ENCODE peak calls at places on chromosomes 3 and 15, in five cellular contexts. One of them, this sample, is unnamed.

GRCh38 chr3:169347597-169347996 is 315.9 kb downstream of the MECOM start:
- DNase-seq in CD8-positive, alpha-beta T cell: no peak
- DNase-seq in right cardiac atrium: no peak
- DNase-seq in gastrocnemius medialis: no peak
- DNase-seq in tibial artery: no peak
- DNase-seq in this sample: no peak

GRCh38 chr3:164479978-164480377 is 598.3 kb downstream of the SI start:
- DNase-seq in tibial artery: no peak
- DNase-seq in CD8-positive, alpha-beta T cell: no peak
- DNase-seq in gastrocnemius medialis: no peak
- DNase-seq in right cardiac atrium: no peak
- DNase-seq in this sample: no peak

GRCh38 chr15:88152672-88153071 is 103.9 kb downstream of the NTRK3 start:
- DNase-seq in gastrocnemius medialis: no peak
- DNase-seq in tibial artery: no peak
- DNase-seq in right cardiac atrium: no peak
- DNase-seq in CD8-positive, alpha-beta T cell: no peak
- DNase-seq in this sample: no peak

GRCh38 chr3:172530101-172530561 is 6.9 kb upstream of the TNFSF10 start:
- DNase-seq in CD8-positive, alpha-beta T cell: no peak
- DNase-seq in tibial artery: no peak
- DNase-seq in right cardiac atrium: no peak
- DNase-seq in gastrocnemius medialis: no peak
- DNase-seq in this sample: no peak

GRCh38 chr3:6921041-6921440 is 60.1 kb downstream of the GRM7 start:
- DNase-seq in right cardiac atrium: no peak
- DNase-seq in gastrocnemius medialis: no peak
- DNase-seq in CD8-positive, alpha-beta T cell: no peak
- DNase-seq in tibial artery: no peak
- DNase-seq in this sample: no peak

GRCh38 chr3:73580343-73580742 is 44.4 kb downstream of the PDZRN3 start:
- DNase-seq in CD8-positive, alpha-beta T cell: no peak
- DNase-seq in gastrocnemius medialis: no peak
- DNase-seq in tibial artery: no peak
- DNase-seq in right cardiac atrium: no peak
- DNase-seq in this sample: no peak

GRCh38 chr3:12175844-12176453 is 17.2 kb upstream of the TIMP4 start:
- DNase-seq in right cardiac atrium: peak; percentile 89
- DNase-seq in tibial artery: peak; percentile 71
- DNase-seq in gastrocnemius medialis: peak; percentile 26
- DNase-seq in CD8-positive, alpha-beta T cell: no peak
- DNase-seq in this sample: peak; percentile 57

GRCh38 chr3:130929827-130930226 is 35.9 kb downstream of the ATP2C1 start:
- DNase-seq in gastrocnemius medialis: no peak
- DNase-seq in right cardiac atrium: no peak
- DNase-seq in tibial artery: no peak
- DNase-seq in CD8-positive, alpha-beta T cell: no peak
- DNase-seq in this sample: no peak

GRCh38 chr3:25040739-25041138 is 387.3 kb upstream of the RARB start:
- DNase-seq in right cardiac atrium: no peak
- DNase-seq in CD8-positive, alpha-beta T cell: no peak
- DNase-seq in tibial artery: no peak
- DNase-seq in gastrocnemius medialis: no peak
- DNase-seq in this sample: no peak

GRCh38 chr3:54877675-54878544 is 49.9 kb downstream of the LRTM1 start:
- DNase-seq in tibial artery: no peak
- DNase-seq in CD8-positive, alpha-beta T cell: no peak
- DNase-seq in gastrocnemius medialis: no peak
- DNase-seq in right cardiac atrium: no peak
- DNase-seq in this sample: no peak

GRCh38 chr15:66072616-66073361 is 180.8 kb downstream of the MEGF11 start:
- DNase-seq in CD8-positive, alpha-beta T cell: no peak
- DNase-seq in right cardiac atrium: peak; percentile 22
- DNase-seq in tibial artery: no peak
- DNase-seq in gastrocnemius medialis: no peak
- DNase-seq in this sample: no peak

GRCh38 chr15:40338921-40339620 is 1.7 kb downstream of the CCDC9B start:
- DNase-seq in right cardiac atrium: peak; percentile 64
- DNase-seq in gastrocnemius medialis: no peak
- DNase-seq in CD8-positive, alpha-beta T cell: no peak
- DNase-seq in tibial artery: no peak
- DNase-seq in this sample: no peak

GRCh38 chr3:18446067-18446793 is 21.1 kb upstream of the SATB1 start:
- DNase-seq in right cardiac atrium: no peak
- DNase-seq in tibial artery: no peak
- DNase-seq in CD8-positive, alpha-beta T cell: no peak
- DNase-seq in gastrocnemius medialis: no peak
- DNase-seq in this sample: no peak

GRCh38 chr3:100103558-100104441 is 10.5 kb downstream of the FILIP1L start:
- DNase-seq in CD8-positive, alpha-beta T cell: no peak
- DNase-seq in gastrocnemius medialis: no peak
- DNase-seq in right cardiac atrium: no peak
- DNase-seq in tibial artery: no peak
- DNase-seq in this sample: no peak

GRCh38 chr3:126337980-126338651 is 19.1 kb downstream of the KLF15 start:
- DNase-seq in right cardiac atrium: no peak
- DNase-seq in tibial artery: peak; percentile 19
- DNase-seq in CD8-positive, alpha-beta T cell: no peak
- DNase-seq in gastrocnemius medialis: no peak
- DNase-seq in this sample: no peak

GRCh38 chr15:80803580-80804525 is 24.7 kb downstream of the CEMIP start:
- DNase-seq in tibial artery: no peak
- DNase-seq in CD8-positive, alpha-beta T cell: no peak
- DNase-seq in right cardiac atrium: no peak
- DNase-seq in gastrocnemius medialis: no peak
- DNase-seq in this sample: no peak

GRCh38 chr15:70348581-70349344 is 251.0 kb upstream of the TLE3 start:
- DNase-seq in right cardiac atrium: peak; percentile 76
- DNase-seq in tibial artery: peak; percentile 57
- DNase-seq in gastrocnemius medialis: no peak
- DNase-seq in CD8-positive, alpha-beta T cell: no peak
- DNase-seq in this sample: no peak

GRCh38 chr3:39135170-39135805 is 18.1 kb downstream of the CSRNP1 start:
- DNase-seq in right cardiac atrium: peak; percentile 88
- DNase-seq in tibial artery: peak; percentile 17
- DNase-seq in gastrocnemius medialis: no peak
- DNase-seq in CD8-positive, alpha-beta T cell: no peak
- DNase-seq in this sample: no peak

GRCh38 chr3:172145287-172145686 is 105.9 kb downstream of the FNDC3B start:
- DNase-seq in tibial artery: no peak
- DNase-seq in CD8-positive, alpha-beta T cell: no peak
- DNase-seq in right cardiac atrium: no peak
- DNase-seq in gastrocnemius medialis: no peak
- DNase-seq in this sample: no peak

GRCh38 chr15:90062023-90062728 is 40.1 kb downstream of the IDH2 start:
- DNase-seq in CD8-positive, alpha-beta T cell: no peak
- DNase-seq in tibial artery: no peak
- DNase-seq in right cardiac atrium: peak; percentile 87
- DNase-seq in gastrocnemius medialis: no peak
- DNase-seq in this sample: peak; percentile 29

GRCh38 chr15:40323953-40324937 is 753 bp downstream of the INAFM2 start:
- DNase-seq in CD8-positive, alpha-beta T cell: no peak
- DNase-seq in gastrocnemius medialis: no peak
- DNase-seq in tibial artery: no peak
- DNase-seq in right cardiac atrium: peak; percentile 83
- DNase-seq in this sample: no peak

GRCh38 chr3:136901391-136901790 is 39.4 kb downstream of the NCK1 start:
- DNase-seq in CD8-positive, alpha-beta T cell: no peak
- DNase-seq in right cardiac atrium: no peak
- DNase-seq in tibial artery: no peak
- DNase-seq in gastrocnemius medialis: no peak
- DNase-seq in this sample: peak; percentile 32

GRCh38 chr15:61195116-61196002 is 33.7 kb downstream of the RORA start:
- DNase-seq in CD8-positive, alpha-beta T cell: no peak
- DNase-seq in right cardiac atrium: no peak
- DNase-seq in tibial artery: no peak
- DNase-seq in gastrocnemius medialis: no peak
- DNase-seq in this sample: peak; percentile 67

GRCh38 chr3:15800327-15800726 is 2.5 kb upstream of the ANKRD28 start:
- DNase-seq in tibial artery: no peak
- DNase-seq in gastrocnemius medialis: no peak
- DNase-seq in right cardiac atrium: no peak
- DNase-seq in CD8-positive, alpha-beta T cell: no peak
- DNase-seq in this sample: no peak

GRCh38 chr3:15797600-15798303 is at the start of gene ANKRD28:
- DNase-seq in CD8-positive, alpha-beta T cell: no peak
- DNase-seq in gastrocnemius medialis: peak; percentile 22
- DNase-seq in tibial artery: no peak
- DNase-seq in right cardiac atrium: no peak
- DNase-seq in this sample: peak; percentile 75

GRCh38 chr3:15798533-15799245 is 910 bp upstream of the ANKRD28 start:
- DNase-seq in gastrocnemius medialis: no peak
- DNase-seq in right cardiac atrium: no peak
- DNase-seq in tibial artery: no peak
- DNase-seq in CD8-positive, alpha-beta T cell: no peak
- DNase-seq in this sample: no peak

GRCh38 chr3:15801298-15801697 is 3.5 kb upstream of the ANKRD28 start:
- DNase-seq in right cardiac atrium: no peak
- DNase-seq in tibial artery: no peak
- DNase-seq in gastrocnemius medialis: no peak
- DNase-seq in CD8-positive, alpha-beta T cell: no peak
- DNase-seq in this sample: no peak

DNA sequence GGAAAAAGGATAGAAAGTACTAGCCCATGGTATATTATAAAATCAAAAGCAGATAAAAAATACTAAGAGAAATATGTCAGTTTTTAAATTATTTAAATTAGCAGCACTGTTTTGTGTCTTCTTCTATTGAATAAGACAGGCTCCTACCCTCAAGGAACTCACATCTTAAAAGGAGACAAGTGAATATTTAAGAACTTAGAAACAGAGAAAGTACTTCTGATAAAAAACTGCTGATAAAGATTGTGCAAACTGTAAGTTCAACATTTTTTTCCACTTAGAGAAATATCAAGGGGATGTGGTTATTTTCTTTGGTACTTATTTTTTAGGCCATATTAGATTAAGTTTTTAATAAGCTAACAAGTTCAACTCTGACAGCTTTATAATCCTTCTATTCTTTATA is 3.0 kb upstream of the ANKRD28 start:
- DNase-seq in gastrocnemius medialis: no peak
- DNase-seq in right cardiac atrium: no peak
- DNase-seq in CD8-positive, alpha-beta T cell: no peak
- DNase-seq in tibial artery: no peak
- DNase-seq in this sample: no peak
- H3K4me1 ChIP-seq in gastrocnemius medialis: peaks cover 38% of the 10 kb centered on the region
- H3K4me1 ChIP-seq in right cardiac atrium: no peaks in the 10 kb centered on the region
- H3K4me1 ChIP-seq in CD8-positive, alpha-beta T cell: peaks cover 44% of the 10 kb centered on the region
- H3K4me1 ChIP-seq in tibial artery: peaks cover 20% of the 10 kb centered on the region
- H3K4me1 ChIP-seq in this sample: peaks cover 19% of the 10 kb centered on the region

DNA sequence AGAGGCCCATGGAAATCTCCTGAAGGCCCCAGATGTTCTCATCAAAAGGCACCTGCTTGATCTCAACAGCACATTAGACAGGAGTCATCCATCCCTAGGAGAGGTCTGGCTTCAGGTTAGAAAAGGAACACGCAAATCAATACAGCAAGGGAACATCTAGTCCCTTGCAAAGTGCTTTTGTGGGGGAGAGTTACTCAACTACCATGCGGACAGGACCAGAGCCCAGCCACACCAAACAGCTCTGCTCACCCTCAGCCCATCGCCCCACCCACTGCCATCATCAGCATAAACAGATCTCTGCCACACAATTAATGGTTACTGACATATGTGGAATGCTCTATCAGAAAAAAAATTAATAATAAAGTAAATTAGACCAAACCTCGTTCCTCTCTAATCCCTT is 85.6 kb downstream of the MYLK start:
- DNase-seq in gastrocnemius medialis: no peak
- DNase-seq in CD8-positive, alpha-beta T cell: no peak
- DNase-seq in tibial artery: no peak
- DNase-seq in right cardiac atrium: no peak
- DNase-seq in this sample: no peak
- H3K4me3 ChIP-seq in gastrocnemius medialis: no peak overlapping the region
- H3K4me3 ChIP-seq in CD8-positive, alpha-beta T cell: no peak overlapping the region
- H3K4me3 ChIP-seq in tibial artery: no peak overlapping the region
- H3K4me3 ChIP-seq in right cardiac atrium: no peak overlapping the region
- H3K4me3 ChIP-seq in this sample: no peak overlapping the region

GRCh38 chr3:32303051-32303786 is 64.7 kb downstream of the CMTM8 start:
- DNase-seq in CD8-positive, alpha-beta T cell: no peak
- DNase-seq in gastrocnemius medialis: no peak
- DNase-seq in right cardiac atrium: no peak
- DNase-seq in tibial artery: no peak
- DNase-seq in this sample: no peak

GRCh38 chr3:32306072-32306471 is 67.6 kb downstream of the CMTM8 start:
- DNase-seq in tibial artery: no peak
- DNase-seq in CD8-positive, alpha-beta T cell: no peak
- DNase-seq in right cardiac atrium: no peak
- DNase-seq in gastrocnemius medialis: no peak
- DNase-seq in this sample: no peak

GRCh38 chr3:32305477-32305876 is 67.0 kb downstream of the CMTM8 start:
- DNase-seq in gastrocnemius medialis: no peak
- DNase-seq in CD8-positive, alpha-beta T cell: no peak
- DNase-seq in tibial artery: no peak
- DNase-seq in right cardiac atrium: no peak
- DNase-seq in this sample: no peak

GRCh38 chr3:32303977-32304376 is 65.5 kb downstream of the CMTM8 start:
- DNase-seq in CD8-positive, alpha-beta T cell: no peak
- DNase-seq in tibial artery: no peak
- DNase-seq in right cardiac atrium: no peak
- DNase-seq in gastrocnemius medialis: no peak
- DNase-seq in this sample: no peak

DNA sequence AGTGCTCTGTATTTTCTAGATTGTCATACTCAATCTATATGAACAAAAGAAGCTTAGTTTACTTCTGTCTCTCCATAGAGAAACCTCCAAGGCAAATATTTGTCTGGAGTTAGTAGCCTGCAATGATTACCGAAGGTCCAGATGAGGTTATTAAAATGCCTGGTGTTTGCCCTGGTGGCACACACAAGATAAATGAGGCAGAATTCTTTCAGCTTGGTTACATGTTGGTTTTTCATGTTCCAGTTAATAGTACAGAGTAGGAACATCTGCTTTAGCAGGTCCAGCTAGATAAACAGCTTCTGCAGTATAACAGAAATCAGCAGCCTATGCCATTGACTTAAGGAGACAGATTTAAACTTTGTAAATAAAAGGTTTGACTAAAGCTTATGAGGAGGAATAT is 66.0 kb downstream of the CMTM8 start:
- DNase-seq in tibial artery: no peak
- DNase-seq in right cardiac atrium: no peak
- DNase-seq in gastrocnemius medialis: no peak
- DNase-seq in CD8-positive, alpha-beta T cell: no peak
- DNase-seq in this sample: no peak
- H3K4me1 ChIP-seq in tibial artery: peaks cover 4% of the 10 kb centered on the region
- H3K4me1 ChIP-seq in right cardiac atrium: no peaks in the 10 kb centered on the region
- H3K4me1 ChIP-seq in gastrocnemius medialis: no peaks in the 10 kb centered on the region
- H3K4me1 ChIP-seq in CD8-positive, alpha-beta T cell: peaks cover 25% of the 10 kb centered on the region
- H3K4me1 ChIP-seq in this sample: no peaks in the 10 kb centered on the region

DNA sequence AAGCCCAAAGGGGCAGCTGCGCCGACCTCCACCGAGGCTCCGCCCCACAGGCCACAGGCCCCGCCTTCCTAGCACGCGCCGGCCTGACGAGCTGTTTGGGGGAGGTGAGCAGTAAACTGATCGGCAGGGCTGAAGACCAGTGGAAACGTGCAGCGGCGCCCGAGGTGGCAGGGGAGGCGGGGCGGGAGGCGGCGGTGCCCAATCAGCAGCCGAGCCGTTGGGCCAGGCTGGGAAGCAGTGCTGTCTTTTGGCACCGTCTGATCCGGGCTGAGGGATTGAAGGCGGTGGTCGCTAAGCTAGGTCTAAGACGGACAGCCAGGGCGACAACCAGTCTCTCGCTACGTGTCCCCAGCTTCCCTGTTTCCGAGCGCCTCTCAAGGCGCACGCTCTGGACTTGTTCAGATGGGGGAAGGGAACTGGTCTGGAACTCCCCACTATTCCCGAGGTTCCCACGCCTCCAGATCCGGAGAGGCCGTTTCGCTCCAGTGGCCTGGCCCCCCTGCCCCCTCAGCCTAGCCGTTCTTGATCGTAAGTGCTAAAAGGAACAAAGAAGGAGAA is at the start of gene FMN1:
- DNase-seq in tibial artery: peak; percentile 91
- DNase-seq in gastrocnemius medialis: peak; percentile 93
- DNase-seq in right cardiac atrium: peak; percentile 98
- DNase-seq in CD8-positive, alpha-beta T cell: peak; percentile 84
- DNase-seq in this sample: peak; percentile 90
- H3K4me3 ChIP-seq in tibial artery: peak within 1 kb of the TSS; percentile 47
- H3K4me3 ChIP-seq in gastrocnemius medialis: peak within 1 kb of the TSS; percentile 80
- H3K4me3 ChIP-seq in right cardiac atrium: peak within 1 kb of the TSS; percentile 47
- H3K4me3 ChIP-seq in CD8-positive, alpha-beta T cell: peak within 1 kb of the TSS; percentile 70
- H3K4me3 ChIP-seq in this sample: peak within 1 kb of the TSS; percentile 43